ENCODE peak calls at places on chromosomes 2 and 18, in six cellular contexts. Y is trophoblast cell, C is neuronal stem cell, V is IMR-90, A is H1, O is mesenchymal stem cell. D is an unnamed sample. For H3K36me3, the result is how much of the 10 kb centered on the place peaks cover.

GRCh38 chr2:101577173-101577572 is 102.3 kb upstream of the RFX8 start:
- DNase-seq in A (no peak), V (peak), Y (no peak), C (no peak), O (no peak), D (no peak)

GRCh38 chr2:180747728-180748127 is 232.7 kb upstream of the UBE2E3 start:
- DNase-seq in O (no peak), V (peak), C (no peak), A (no peak), Y (peak), D (peak)

GRCh38 chr18:58772161-58772560 is 92.5 kb upstream of the ZNF532 start:
- DNase-seq in Y (no peak), V (no peak), C (no peak), O (no peak), A (no peak), D (no peak)

GRCh38 chr2:191351921-191352320 is 106.7 kb downstream of the MYO1B start:
- DNase-seq in Y (no peak), O (no peak), V (peak), A (no peak), C (no peak), D (no peak)

GRCh38 chr18:11246466-11246865 is 97.1 kb upstream of the PIEZO2 start:
- DNase-seq in C (no peak), A (no peak), O (peak), V (peak), Y (no peak), D (no peak)

GRCh38 chr2:11744631-11745394 is 1.6 kb upstream of the LPIN1 start:
- DNase-seq in C (peak), Y (no peak), V (peak), O (peak), A (no peak), D (peak)

GRCh38 chr2:134738150-134738865 is 19.5 kb upstream of the TMEM163 start:
- DNase-seq in A (no peak), Y (no peak), V (no peak), O (no peak), C (no peak), D (no peak)

GRCh38 chr18:79059456-79059855 is 9.7 kb upstream of the ATP9B start:
- DNase-seq in A (no peak), C (no peak), Y (no peak), V (no peak), O (no peak), D (no peak)

GRCh38 chr2:106108791-106109190 is 85.3 kb downstream of the UXS1 start:
- DNase-seq in C (no peak), Y (no peak), A (no peak), O (no peak), V (no peak), D (no peak)

GRCh38 chr18:59249186-59249774 is 24.0 kb downstream of the RAX start:
- DNase-seq in C (no peak), V (peak), Y (peak), O (peak), A (no peak), D (peak)

GRCh38 chr2:1480671-1481076 is 67.4 kb downstream of the TPO start:
- DNase-seq in Y (no peak), O (no peak), C (no peak), V (no peak), A (no peak), D (no peak)

GRCh38 chr2:100237770-100238169 is 84.5 kb downstream of the LONRF2 start:
- DNase-seq in C (no peak), A (no peak), Y (no peak), V (no peak), O (no peak), D (peak)

GRCh38 chr2:238304116-238304515 is 15.7 kb upstream of the PER2 start:
- DNase-seq in Y (no peak), V (no peak), O (no peak), C (no peak), A (no peak), D (no peak)

GRCh38 chr18:20988726-20989125 is 122.9 kb downstream of the ROCK1 start:
- DNase-seq in A (no peak), Y (no peak), V (no peak), C (no peak), O (no peak), D (no peak)

GRCh38 chr18:9055185-9055584 is 47.3 kb upstream of the NDUFV2 start:
- DNase-seq in V (peak), Y (no peak), A (no peak), O (peak), C (no peak), D (no peak)

GRCh38 chr2:235945608-235946140 is 222.5 kb downstream of the GBX2 start:
- DNase-seq in C (no peak), A (no peak), Y (no peak), V (no peak), O (no peak), D (no peak)

GRCh38 chr18:33051397-33051796 is 278.6 kb upstream of the KLHL14 start:
- DNase-seq in Y (no peak), A (no peak), V (no peak), C (no peak), O (peak), D (no peak)

GRCh38 chr2:217261452-217261851 is 401.6 kb upstream of the TNP1 start:
- DNase-seq in C (no peak), Y (no peak), V (peak), O (no peak), A (no peak), D (no peak)

GRCh38 chr2:180676520-180676919 is 303.9 kb upstream of the UBE2E3 start:
- DNase-seq in A (no peak), V (no peak), Y (no peak), C (no peak), O (no peak), D (no peak)

GRCh38 chr2:197937804-197938203 is 133.4 kb downstream of the PLCL1 start:
- DNase-seq in V (no peak), A (no peak), Y (no peak), O (no peak), C (no peak), D (no peak)

GRCh38 chr2:58157754-58158153 is 83.4 kb downstream of the FANCL start:
- DNase-seq in A (no peak), Y (no peak), O (no peak), C (no peak), V (no peak), D (no peak)

GRCh38 chr2:239878686-239879085 is 146.5 kb downstream of the NDUFA10 start:
- DNase-seq in O (no peak), A (no peak), C (no peak), V (no peak), Y (no peak), D (no peak)

GRCh38 chr18:25055076-25055475 is 296.9 kb downstream of the ZNF521 start:
- DNase-seq in C (no peak), Y (no peak), A (no peak), O (peak), V (peak), D (no peak)

DNA sequence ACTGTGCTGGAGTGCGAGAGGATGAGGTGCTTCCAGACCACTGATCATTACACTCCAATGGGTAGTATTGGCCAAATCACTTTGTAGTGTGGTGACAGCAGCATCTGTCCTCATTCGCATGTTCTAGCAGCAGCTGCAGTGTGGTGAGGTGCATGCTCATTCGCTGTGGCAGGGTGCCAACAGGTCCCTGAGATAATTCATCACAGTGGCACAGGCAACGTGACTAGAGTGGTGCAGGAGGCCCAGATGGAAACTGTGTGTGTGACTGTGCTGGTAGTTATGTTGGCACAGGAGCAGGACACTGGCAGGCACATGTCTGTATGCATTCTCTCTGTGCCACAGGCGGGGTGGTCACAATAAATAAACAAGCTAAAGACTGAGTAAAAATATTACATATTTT is 329.5 kb upstream of the SYT4 start:
- DNase-seq in V (no peak), C (no peak), A (no peak), O (no peak), Y (no peak), D (no peak)
- H4K8ac ChIP-seq in V (no peak), C (no peak), A (no peak), O (no peak), Y (no peak), D (no peak)

GRCh38 chr2:85628658-85629057 is 12.7 kb downstream of the USP39 start:
- DNase-seq in C (no peak), A (no peak), Y (no peak), V (no peak), O (peak), D (no peak)

GRCh38 chr2:85619617-85620016 is 3.6 kb downstream of the USP39 start:
- DNase-seq in A (no peak), O (no peak), C (no peak), V (no peak), Y (no peak), D (no peak)

GRCh38 chr2:85621338-85621737 is 5.4 kb downstream of the USP39 start:
- DNase-seq in O (no peak), A (no peak), C (no peak), Y (no peak), V (no peak), D (no peak)

GRCh38 chr2:85623991-85624390 is 8.0 kb downstream of the USP39 start:
- DNase-seq in A (no peak), Y (no peak), V (no peak), O (no peak), C (no peak), D (no peak)
- H3K36me3 ChIP-seq in A (half or more), Y (half or more), V (half or more), O (half or more), C (half or more), D (under half)

GRCh38 chr2:69111036-69111435 is 98.1 kb downstream of the ANTXR1 start:
- DNase-seq in C (no peak), A (no peak), Y (no peak), O (no peak), V (no peak), D (no peak)

GRCh38 chr2:69116438-69116837 is 103.5 kb downstream of the ANTXR1 start:
- DNase-seq in Y (no peak), V (peak), C (no peak), O (peak), A (no peak), D (peak)

GRCh38 chr2:69114534-69114933 is 101.6 kb downstream of the ANTXR1 start:
- DNase-seq in V (no peak), O (no peak), A (no peak), Y (no peak), C (no peak), D (no peak)

GRCh38 chr2:69118609-69119008 is 105.6 kb downstream of the ANTXR1 start:
- DNase-seq in A (no peak), C (no peak), V (peak), Y (no peak), O (peak), D (no peak)

DNA sequence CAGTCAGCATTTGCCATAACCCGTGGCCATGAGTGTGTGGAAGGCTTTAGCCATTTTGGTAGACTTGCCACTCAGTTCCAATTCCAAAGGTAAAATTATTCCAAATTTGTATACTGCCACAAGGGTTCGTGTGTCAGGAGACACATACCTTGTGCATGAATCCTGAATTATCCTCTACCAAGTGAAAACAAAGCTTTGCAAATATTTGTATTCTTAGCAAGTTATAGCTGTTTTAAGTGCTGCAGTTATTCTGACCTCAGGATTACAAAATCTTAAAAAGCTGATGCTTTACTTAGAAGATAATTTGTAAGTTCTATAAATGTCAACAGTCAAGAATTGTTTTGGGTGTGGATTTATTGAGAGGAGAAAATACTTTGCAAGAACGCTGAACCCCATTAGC is 100.6 kb downstream of the ANTXR1 start:
- DNase-seq in C (no peak), V (no peak), A (no peak), O (no peak), Y (no peak), D (no peak)
- H4K8ac ChIP-seq in C (no peak), V (no peak), A (no peak), O (no peak), Y (no peak), D (no peak)

GRCh38 chr2:159811232-159811631 is 13.2 kb upstream of the CD302 start:
- DNase-seq in V (no peak), A (no peak), C (no peak), O (no peak), Y (no peak), D (no peak)
- H3K36me3 ChIP-seq in V (under half), A (under half), C (under half), O (under half), Y (under half), D (under half)

DNA sequence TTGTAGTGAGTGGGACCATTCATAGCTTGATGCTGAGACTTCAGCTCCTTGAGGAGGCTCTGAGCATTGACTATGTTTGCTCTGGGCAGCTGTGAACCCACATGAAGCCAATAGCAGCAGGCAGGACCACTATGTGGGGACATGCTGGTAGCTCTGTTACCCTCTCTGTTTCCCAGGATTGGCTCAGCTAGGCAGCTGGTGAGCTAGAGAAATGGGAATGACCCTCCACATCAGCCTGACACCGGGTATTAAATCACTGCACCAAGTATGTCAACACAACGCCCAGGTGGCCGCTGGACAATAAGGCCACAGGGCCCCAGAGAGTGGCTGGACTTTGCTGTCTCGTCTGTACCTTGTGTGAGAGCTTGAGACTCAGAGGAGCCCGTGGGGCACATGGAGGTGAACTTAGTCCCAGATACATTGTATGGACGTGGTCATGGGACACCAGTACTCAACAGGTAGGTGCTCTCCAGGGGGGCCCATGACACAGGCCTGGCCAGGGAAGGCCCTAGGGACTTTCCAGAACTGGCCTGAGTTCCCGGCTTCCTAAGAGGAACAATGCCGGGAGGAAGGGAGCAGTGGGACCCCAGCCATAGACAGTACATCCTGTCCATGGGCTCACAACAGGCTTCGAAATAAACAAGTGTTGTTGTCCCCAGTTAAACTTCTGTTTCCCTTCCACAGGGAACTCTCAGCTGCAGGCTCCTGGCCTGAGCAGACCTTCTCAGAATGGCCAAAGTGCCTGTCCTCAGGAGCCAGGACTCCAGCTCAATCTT is 35.2 kb downstream of the HS1BP3 start:
- DNase-seq in V (no peak), A (no peak), O (no peak), Y (peak), C (no peak), D (no peak)
- H4K8ac ChIP-seq in V (no peak), A (no peak), O (no peak), Y (no peak), C (no peak), D (no peak)

GRCh38 chr2:15627842-15628684 is 36.4 kb downstream of the DDX1 start:
- DNase-seq in Y (no peak), C (no peak), V (no peak), O (no peak), A (no peak), D (no peak)

GRCh38 chr2:15631883-15632282 is 40.2 kb downstream of the DDX1 start:
- DNase-seq in C (no peak), Y (no peak), A (no peak), V (no peak), O (no peak), D (no peak)

GRCh38 chr2:15630958-15631719 is 39.5 kb downstream of the DDX1 start:
- DNase-seq in O (no peak), C (no peak), A (no peak), Y (no peak), V (no peak), D (no peak)

GRCh38 chr2:15628899-15629855 is 37.5 kb downstream of the DDX1 start:
- DNase-seq in V (no peak), C (no peak), Y (no peak), O (no peak), A (no peak), D (no peak)

GRCh38 chr2:15630121-15630957 is 38.7 kb downstream of the DDX1 start:
- DNase-seq in A (no peak), V (no peak), O (no peak), C (no peak), Y (no peak), D (no peak)
- H3K36me3 ChIP-seq in A (under half), V (under half), O (under half), C (half or more), Y (under half), D (under half)

GRCh38 chr2:220887271-220887870 is 684.7 kb downstream of the EPHA4 start:
- DNase-seq in O (peak), A (no peak), Y (no peak), C (peak), V (peak), D (peak)
- H4K8ac ChIP-seq in O (no peak), A (no peak), Y (no peak), C (no peak), V (no peak), D (no peak)

DNA sequence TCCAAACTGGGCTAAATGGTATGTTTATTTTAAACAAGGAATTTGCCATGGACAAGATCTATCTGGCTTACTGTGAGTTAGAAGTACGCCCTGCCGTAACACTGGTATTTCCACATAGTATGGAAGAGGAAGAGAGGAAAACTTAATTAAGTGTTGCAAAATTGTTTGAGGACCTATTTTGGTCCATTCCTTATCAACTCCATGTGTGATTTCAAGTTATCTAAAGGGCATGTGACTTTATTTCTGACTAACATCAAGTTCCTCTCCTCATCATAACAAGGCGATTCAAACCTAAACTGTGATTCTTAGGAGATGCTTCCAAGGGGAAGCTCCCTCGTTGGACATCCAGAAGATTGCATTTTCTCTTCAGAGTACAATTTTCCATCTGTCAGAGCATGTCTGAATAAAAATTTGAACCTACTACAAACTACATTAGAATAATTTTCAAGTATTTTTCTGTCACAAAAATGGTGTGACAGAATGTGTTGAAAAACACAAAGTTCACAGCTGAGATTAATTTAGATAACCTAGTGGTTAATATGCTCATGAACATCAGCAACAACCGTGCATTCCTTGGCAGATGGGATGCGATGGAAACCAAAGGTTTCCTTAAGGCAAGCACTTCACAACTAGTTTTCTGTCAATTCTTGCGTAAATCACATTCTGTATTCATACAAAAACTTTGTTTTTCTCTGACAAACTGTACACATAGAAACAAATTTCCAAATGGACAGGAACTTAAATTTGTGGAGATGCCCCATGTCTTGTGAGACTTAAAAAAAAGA is 4.2 kb downstream of the SFT2D3 start:
- DNase-seq in O (peak), A (no peak), C (no peak), Y (no peak), V (peak), D (no peak)
- H3K36me3 ChIP-seq in O (under half), A (under half), C (half or more), Y (under half), V (under half), D (under half)

DNA sequence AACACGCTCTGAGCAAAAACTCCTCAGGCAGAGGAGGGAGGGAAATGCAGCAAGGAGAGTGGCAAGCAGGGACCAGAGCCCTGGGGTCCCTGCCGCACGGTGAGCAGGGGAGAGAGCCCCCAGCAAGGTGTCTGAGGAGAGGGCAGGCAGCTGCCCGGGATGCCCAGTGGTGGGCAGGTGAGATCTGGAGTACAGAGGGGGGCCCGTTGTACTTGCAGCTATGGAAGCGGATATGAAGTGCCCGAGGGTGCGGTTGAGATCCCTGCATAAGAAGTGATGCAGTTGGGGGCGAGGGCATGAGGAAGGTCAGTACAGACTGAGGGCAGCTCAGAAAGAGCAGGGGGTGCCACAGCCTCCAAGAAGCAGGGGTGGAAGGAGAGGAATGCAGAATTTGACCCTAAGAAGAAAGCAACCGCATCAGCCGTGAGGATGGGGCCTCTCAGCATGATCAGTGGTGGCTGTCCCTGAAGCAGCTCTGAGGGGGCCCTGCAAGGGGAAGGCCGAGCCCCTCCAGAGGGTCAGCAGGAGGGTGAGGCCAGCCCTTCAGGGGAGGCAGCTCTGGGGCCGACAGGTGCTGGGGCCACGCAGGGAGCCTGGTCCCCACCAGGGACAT is 29.4 kb downstream of the MTERF4 start:
- DNase-seq in A (no peak), C (no peak), Y (no peak), V (no peak), O (no peak), D (no peak)
- H4K8ac ChIP-seq in A (no peak), C (no peak), Y (no peak), V (no peak), O (no peak), D (no peak)

D was measured in mesendoderm.